ENCODE peak calls at places on chromosomes 12 and 14, in eight cellular contexts. E, R, I, C, M, H, D and P are unnamed samples.
A peak's percentile ranks its signal among the peaks of the same experiment; 100 is the strongest.

GRCh38 chr12:22738945-22739344 is 114.0 kb downstream of the ETNK1 start:
- DNase-seq in D (peak; percentile 20), R (no peak), H (peak; percentile 56), M (no peak), C (no peak), I (no peak), E (no peak), P (no peak)

GRCh38 chr12:69105101-69105613 is 134.2 kb upstream of the CPSF6 start:
- DNase-seq in I (no peak), H (no peak), C (no peak), D (no peak), R (no peak), M (no peak), E (no peak), P (no peak)

GRCh38 chr14:63045234-63045611 is at the start of gene KCNH5:
- DNase-seq in H (peak; percentile 60), E (peak; percentile 76), D (peak; percentile 3), R (no peak), C (peak; percentile 50), M (no peak), I (peak; percentile 25), P (peak; percentile 79)

GRCh38 chr12:65279387-65280112 is 1.1 kb downstream of the MSRB3 start:
- DNase-seq in H (peak; percentile 28), I (no peak), E (no peak), D (no peak), R (no peak), M (no peak), C (peak; percentile 23), P (no peak)

GRCh38 chr14:96176275-96176674 is 28.4 kb upstream of the BDKRB2 start:
- DNase-seq in R (no peak), D (no peak), E (no peak), H (peak; percentile 56), C (peak; percentile 15), M (no peak), I (no peak), P (peak; percentile 95)

GRCh38 chr12:127273621-127274020 is 993.3 kb upstream of the TMEM132C start:
- DNase-seq in I (no peak), E (no peak), H (no peak), M (no peak), R (no peak), D (no peak), C (no peak), P (no peak)

GRCh38 chr14:91230363-91231035 is 14.0 kb downstream of the GPR68 start:
- DNase-seq in M (no peak), C (no peak), I (no peak), R (no peak), E (no peak), H (peak; percentile 23), D (no peak), P (peak; percentile 95)

GRCh38 chr12:89494411-89495231 is 30.0 kb downstream of the GALNT4 start:
- DNase-seq in D (peak; percentile 39), M (no peak), I (no peak), E (no peak), H (peak; percentile 34), C (no peak), R (no peak), P (peak; percentile 81)

GRCh38 chr14:61640834-61641170 is 54.5 kb upstream of the HIF1A start:
- DNase-seq in M (no peak), R (no peak), C (no peak), I (no peak), E (no peak), D (no peak), H (no peak), P (no peak)

GRCh38 chr12:122148657-122149056 is 25.4 kb downstream of the IL31 start:
- DNase-seq in R (no peak), H (peak; percentile 72), D (no peak), I (no peak), E (no peak), C (peak; percentile 55), M (no peak), P (peak; percentile 87)

GRCh38 chr12:19166387-19166786 is 36.9 kb downstream of the PLEKHA5 start:
- DNase-seq in C (no peak), H (no peak), M (no peak), E (no peak), R (no peak), D (no peak), I (no peak), P (no peak)

GRCh38 chr12:124923906-124924734 is 9.7 kb upstream of the UBC start:
- DNase-seq in D (peak; percentile 94), I (no peak), H (peak; percentile 67), R (no peak), E (no peak), C (peak; percentile 77), M (no peak), P (no peak)

GRCh38 chr14:83887871-83888270 is 1642.1 kb upstream of the FLRT2 start:
- DNase-seq in M (no peak), I (no peak), C (no peak), H (no peak), D (peak; percentile 3), E (no peak), R (no peak), P (no peak)

GRCh38 chr12:75887979-75888378 is 143.6 kb downstream of the PHLDA1 start:
- DNase-seq in R (no peak), E (no peak), D (no peak), M (no peak), H (no peak), C (no peak), I (no peak), P (no peak)

GRCh38 chr12:49264466-49264872 is 413 bp upstream of the TUBA1C start:
- DNase-seq in M (peak; percentile 60), H (no peak), D (no peak), E (no peak), I (no peak), C (peak; percentile 29), R (no peak), P (peak; percentile 88)

GRCh38 chr14:50001999-50002925 is 109.4 kb downstream of the ARF6 start:
- DNase-seq in R (peak; percentile 41), D (no peak), M (no peak), E (no peak), I (peak; percentile 24), H (no peak), C (no peak), P (peak; percentile 93)

GRCh38 chr12:67651380-67651695 is 2.8 kb downstream of the DYRK2 start:
- DNase-seq in E (no peak), M (no peak), R (peak; percentile 30), H (peak; percentile 70), D (peak; percentile 44), C (peak; percentile 60), I (no peak), P (peak; percentile 94)

GRCh38 chr14:50362791-50363733 is 33.6 kb downstream of the CDKL1 start:
- DNase-seq in H (no peak), C (no peak), M (no peak), R (no peak), I (no peak), D (no peak), E (no peak), P (no peak)

GRCh38 chr12:113473942-113474341 is 2.3 kb upstream of the LHX5 start:
- DNase-seq in R (no peak), C (no peak), H (no peak), E (no peak), M (no peak), D (no peak), I (no peak), P (peak; percentile 86)

GRCh38 chr12:89379100-89379838 is 27.0 kb upstream of the DUSP6 start:
- DNase-seq in H (no peak), R (no peak), I (no peak), M (no peak), C (no peak), D (no peak), E (no peak), P (no peak)

GRCh38 chr14:34252227-34252626 is 209.8 kb downstream of the SPTSSA start:
- DNase-seq in I (no peak), E (no peak), C (no peak), H (no peak), R (no peak), D (no peak), M (no peak), P (no peak)

GRCh38 chr12:5059358-5059757 is 15.7 kb downstream of the KCNA5 start:
- DNase-seq in D (no peak), C (no peak), I (no peak), H (no peak), E (no peak), M (no peak), R (no peak), P (no peak)

GRCh38 chr14:75884198-75884611 is 97.6 kb downstream of the TGFB3 start:
- DNase-seq in E (no peak), M (no peak), D (peak; percentile 90), C (peak; percentile 94), R (no peak), I (no peak), H (peak; percentile 84), P (peak; percentile 66)
- TF ChIP-seq CTCF in E (no peak), M (no peak), D (peak; percentile 37), C (peak; percentile 45), R (no peak), I (no peak), H (peak; percentile 37), P (peak; percentile 37)

GRCh38 chr14:103085106-103086091 is 1.4 kb downstream of the LBHD2 start:
- DNase-seq in E (peak; percentile 74), C (no peak), H (no peak), I (no peak), R (no peak), D (no peak), M (no peak), P (peak; percentile 88)
- TF ChIP-seq CTCF in E (no peak), C (peak; percentile 13), H (no peak), I (no peak), R (no peak), D (peak; percentile 28), M (no peak), P (no peak)

DNA sequence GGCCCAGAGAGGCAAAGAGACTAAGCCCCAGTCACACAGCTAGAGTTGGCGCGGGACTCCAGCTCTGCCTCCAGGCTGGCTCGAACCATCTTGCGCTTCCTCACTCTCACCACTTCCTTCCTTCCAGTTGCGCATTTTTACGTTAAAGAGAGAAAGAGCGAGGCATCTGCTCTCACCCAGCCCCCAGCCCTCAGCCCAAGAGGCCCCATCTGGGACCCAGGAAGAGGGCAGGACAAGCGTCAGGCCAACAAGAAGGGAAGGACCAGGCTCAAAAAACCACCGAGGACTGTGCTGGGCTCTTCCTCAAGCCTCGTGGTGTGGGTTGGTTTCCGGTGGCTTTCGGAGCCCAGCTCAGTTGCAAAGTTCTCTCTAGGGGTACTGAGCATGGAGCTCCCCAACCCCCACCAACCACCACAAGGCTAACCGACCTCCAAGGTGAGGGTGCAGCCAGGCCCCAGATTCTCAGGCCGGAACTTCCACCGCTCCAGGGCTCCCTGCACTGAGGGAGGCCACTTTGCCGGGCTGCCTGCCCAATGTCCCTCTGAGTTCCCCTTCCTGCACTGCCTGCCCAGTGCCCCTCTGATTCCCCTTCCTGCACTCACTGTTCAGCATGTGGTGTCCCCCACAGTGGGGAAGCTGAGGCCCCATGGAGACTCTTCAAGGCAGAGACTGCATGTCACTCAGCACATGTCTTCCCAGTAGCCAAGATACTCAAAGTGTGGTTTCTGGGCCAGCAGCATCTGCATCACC is 35.9 kb downstream of the TESC start:
- DNase-seq in M (no peak), D (no peak), E (no peak), R (peak; percentile 33), I (no peak), H (no peak), C (no peak), P (no peak)
- TF ChIP-seq CTCF in M (no peak), D (no peak), E (no peak), R (no peak), I (no peak), H (no peak), C (no peak), P (no peak)

DNA sequence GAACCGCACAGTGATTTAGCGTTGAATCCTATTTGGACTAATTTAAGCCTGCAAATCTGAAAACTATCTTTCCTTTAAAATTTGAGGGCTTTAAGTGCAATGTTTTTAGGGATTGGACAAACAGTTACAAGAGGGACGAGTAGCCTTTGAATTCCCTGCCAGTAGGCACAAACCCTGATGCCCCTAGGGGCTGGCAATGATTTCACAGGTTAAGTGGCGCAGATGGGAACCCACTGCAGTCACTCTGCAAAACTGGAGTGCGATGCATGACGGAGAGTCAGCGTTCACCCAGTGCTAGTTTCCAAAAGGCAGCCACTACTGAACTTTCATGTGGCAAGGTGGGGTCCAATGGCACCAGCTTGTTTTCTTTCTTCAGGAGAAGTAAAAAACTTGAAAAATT is 99.4 kb upstream of the FRMD6 start:
- DNase-seq in M (no peak), H (no peak), I (no peak), E (peak; percentile 19), C (no peak), D (no peak), R (no peak), P (no peak)
- TF ChIP-seq CTCF in M (no peak), H (no peak), I (no peak), E (peak; percentile 12), C (peak; percentile 2), D (peak; percentile 15), R (no peak), P (no peak)